ENCODE peak calls at places on chromosomes 16 and 17, in eight cellular contexts. B is left lung, D is ascending aorta, I is cardiac muscle cell, R is fibroblast of lung, P is IMR-90, S is tibial artery, V is prostate gland. H is an unnamed sample. For H3K4me1, the result is how much of the 10 kb centered on the place peaks cover.

GRCh38 chr16:77191259-77191969 is 424 bp downstream of the MON1B start:
- DNase-seq in V (no peak), I (peak), P (no peak), B (peak), R (no peak), D (no peak), S (no peak), H (no peak)

GRCh38 chr17:59004338-59005111 is 102.2 kb downstream of the TRIM37 start:
- DNase-seq in D (peak), V (peak), R (peak), S (peak), I (peak), P (peak), B (peak), H (peak)

GRCh38 chr17:53193044-53193443 is 629.7 kb upstream of the KIF2B start:
- DNase-seq in S (no peak), D (no peak), P (no peak), R (no peak), V (no peak), I (no peak), B (no peak), H (no peak)

GRCh38 chr16:2149630-2150417 is 1.4 kb downstream of the RAB26 start:
- DNase-seq in B (no peak), R (peak), D (no peak), V (no peak), I (no peak), P (no peak), S (no peak), H (no peak)

GRCh38 chr16:4182581-4183257 is 59.2 kb downstream of the SRL start:
- DNase-seq in R (no peak), B (no peak), D (no peak), P (no peak), I (no peak), V (no peak), S (no peak), H (no peak)

GRCh38 chr16:30511509-30511908 is 14.9 kb downstream of the ZNF768 start:
- DNase-seq in B (no peak), D (no peak), V (no peak), I (no peak), P (no peak), S (no peak), R (no peak), H (no peak)

GRCh38 chr17:59804910-59805381 is 87.8 kb downstream of the TUBD1 start:
- DNase-seq in D (no peak), V (no peak), R (peak), S (no peak), I (peak), B (no peak), P (no peak), H (no peak)

GRCh38 chr17:36705651-36706436 is 104.5 kb downstream of the MRM1 start:
- DNase-seq in I (peak), R (peak), V (no peak), P (peak), D (no peak), B (no peak), S (no peak), H (peak)

GRCh38 chr16:77434022-77434364 is 841 bp downstream of the ADAMTS18 start:
- DNase-seq in B (no peak), R (no peak), P (no peak), D (no peak), S (no peak), V (no peak), I (no peak), H (no peak)

DNA sequence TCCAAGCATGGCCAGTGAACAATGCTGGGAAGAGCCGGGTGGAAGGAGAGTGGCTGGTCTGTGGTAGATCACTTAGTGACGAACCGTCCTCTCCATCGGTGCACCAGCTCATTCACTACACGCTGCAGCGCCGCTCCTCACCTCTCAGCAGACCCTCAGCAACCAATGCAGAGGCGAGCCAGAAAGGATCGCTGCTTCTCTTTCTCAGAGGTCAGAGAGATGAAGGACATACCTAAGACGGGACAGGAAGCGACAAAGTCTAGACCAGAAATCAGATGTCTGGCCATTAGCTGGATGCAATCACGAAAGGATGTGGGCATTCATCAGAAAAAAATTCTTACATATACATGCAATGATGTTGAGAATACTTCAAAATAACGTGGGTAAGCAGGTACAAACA is 26.9 kb downstream of the NSMCE1 start:
- DNase-seq in R (peak), B (no peak), D (peak), I (no peak), V (no peak), P (peak), S (no peak), H (no peak)
- H3K4me1 ChIP-seq in R (half or more), B (half or more), D (under half), I (under half), V (under half), P (under half), S (half or more), H (under half)

DNA sequence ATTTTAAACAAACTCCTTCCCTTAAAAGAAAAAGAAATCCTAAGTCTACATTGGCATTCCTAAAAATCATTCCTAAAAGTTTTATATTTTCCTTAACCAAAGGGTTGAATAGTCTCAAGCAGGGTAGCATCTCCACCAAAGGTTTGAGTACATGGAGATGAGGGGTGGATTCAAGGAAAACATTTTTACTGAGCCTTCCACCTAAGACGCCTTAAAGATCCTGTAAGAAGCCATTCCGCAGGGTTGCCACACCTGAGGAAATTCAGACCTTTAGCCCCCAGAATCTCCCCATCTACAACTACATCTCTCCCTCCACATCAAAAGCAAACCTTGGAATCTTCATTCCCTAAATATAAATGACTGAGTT is 7.7 kb upstream of the AKTIP start:
- DNase-seq in B (no peak), D (no peak), R (no peak), S (no peak), I (no peak), V (no peak), P (no peak), H (no peak)
- TF ChIP-seq CTCF in B (peak), D (no peak), R (no peak), S (no peak), I (no peak), V (no peak), P (no peak), H (peak)

GRCh38 chr17:57624390-57624789 is 120.7 kb downstream of the CCDC182 start:
- DNase-seq in V (no peak), S (no peak), D (no peak), R (no peak), B (no peak), I (no peak), P (no peak), H (no peak)
- H3K27ac ChIP-seq in V (no peak), S (no peak), D (no peak), R (no peak), B (peak), I (no peak), P (no peak), H (no peak)

GRCh38 chr17:173064-173911 is 8.2 kb downstream of the DOC2B start:
- DNase-seq in R (no peak), I (no peak), B (no peak), D (no peak), S (no peak), V (no peak), P (no peak), H (no peak)
- H3K4me1 ChIP-seq in R (under half), I (under half), B (under half), D (under half), S (under half), V (under half), P (under half), H (under half)

GRCh38 chr16:75322706-75323105 is 71.3 kb upstream of the BCAR1 start:
- DNase-seq in R (peak), B (no peak), S (no peak), D (no peak), I (peak), P (peak), V (no peak), H (no peak)

GRCh38 chr16:75318737-75319136 is 67.3 kb upstream of the BCAR1 start:
- DNase-seq in S (no peak), D (no peak), P (no peak), R (no peak), I (no peak), V (no peak), B (no peak), H (no peak)

GRCh38 chr16:75319513-75320401 is 68.3 kb upstream of the BCAR1 start:
- DNase-seq in D (no peak), B (no peak), S (no peak), V (no peak), P (peak), R (peak), I (peak), H (no peak)

GRCh38 chr16:75323198-75323597 is 71.8 kb upstream of the BCAR1 start:
- DNase-seq in V (no peak), R (no peak), P (no peak), D (no peak), B (no peak), I (no peak), S (no peak), H (no peak)

GRCh38 chr16:75320435-75320834 is 69.0 kb upstream of the BCAR1 start:
- DNase-seq in P (no peak), R (no peak), S (no peak), I (no peak), B (no peak), V (no peak), D (no peak), H (no peak)
- TF ChIP-seq CTCF in P (no peak), R (no peak), S (no peak), I (no peak), B (no peak), V (no peak), D (no peak), H (no peak)

GRCh38 chr17:57899822-57900221 is 50.0 kb upstream of the MRPS23 start:
- DNase-seq in P (no peak), S (peak), R (no peak), V (peak), I (no peak), D (no peak), B (peak), H (no peak)

GRCh38 chr17:57902117-57902799 is 52.4 kb upstream of the MRPS23 start:
- DNase-seq in P (no peak), S (no peak), R (peak), V (no peak), I (no peak), D (no peak), B (no peak), H (no peak)

GRCh38 chr17:57902800-57903759 is 52.1 kb downstream of the CUEDC1 start:
- DNase-seq in P (peak), D (peak), V (peak), S (peak), R (peak), I (peak), B (peak), H (no peak)

GRCh38 chr17:57899391-57899790 is 49.5 kb upstream of the MRPS23 start:
- DNase-seq in I (no peak), S (no peak), V (no peak), P (no peak), R (no peak), D (no peak), B (no peak), H (no peak)

GRCh38 chr17:57900991-57901743 is 51.3 kb upstream of the MRPS23 start:
- DNase-seq in B (no peak), S (no peak), R (no peak), P (no peak), I (no peak), V (peak), D (no peak), H (no peak)
- H3K27ac ChIP-seq in B (peak), S (peak), R (no peak), P (no peak), I (no peak), V (peak), D (peak), H (peak)

GRCh38 chr16:70697601-70698170 is 11.8 kb upstream of the MTSS2 start:
- DNase-seq in V (no peak), P (no peak), D (no peak), B (no peak), R (peak), I (no peak), S (no peak), H (no peak)
- H3K4me1 ChIP-seq in V (under half), P (under half), D (under half), B (half or more), R (under half), I (half or more), S (half or more), H (under half)

GRCh38 chr17:34081269-34081668 is 173.8 kb upstream of the CCL2 start:
- DNase-seq in P (peak), R (no peak), D (no peak), V (no peak), I (peak), B (no peak), S (no peak), H (no peak)
- TF ChIP-seq CTCF in P (peak), R (peak), D (no peak), V (no peak), I (peak), B (peak), S (no peak), H (peak)

DNA sequence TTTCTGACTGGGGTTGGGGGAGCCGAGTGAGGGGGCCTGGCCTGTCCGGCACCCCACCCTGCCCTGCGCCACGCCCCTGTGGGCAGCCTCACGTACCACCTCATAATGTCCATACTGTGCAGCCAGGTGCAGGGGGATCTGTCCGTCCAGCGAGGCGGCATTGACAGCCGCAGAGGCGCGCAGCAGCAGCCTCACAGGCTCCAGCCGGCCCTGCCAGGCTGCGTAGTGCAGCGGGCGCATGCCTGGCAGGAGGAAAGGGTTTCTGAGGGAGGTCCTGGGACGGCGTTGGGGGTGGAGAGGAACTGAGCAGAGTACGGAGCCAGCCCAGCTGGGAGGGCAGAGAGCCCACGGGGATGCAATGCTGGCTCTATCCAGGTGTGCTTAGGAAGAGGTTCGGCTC is 8.4 kb downstream of the CASKIN2 start:
- DNase-seq in D (no peak), V (no peak), B (no peak), P (no peak), I (no peak), R (no peak), S (no peak), H (no peak)
- H3K27ac ChIP-seq in D (no peak), V (no peak), B (peak), P (no peak), I (no peak), R (no peak), S (no peak), H (no peak)

GRCh38 chr17:68318103-68318991 is 27.1 kb downstream of the ARSG start:
- DNase-seq in D (no peak), B (no peak), I (peak), V (no peak), P (peak), S (no peak), R (peak), H (peak)

GRCh38 chr17:68319420-68320162 is 28.3 kb downstream of the ARSG start:
- DNase-seq in S (no peak), D (no peak), B (no peak), V (no peak), I (no peak), P (no peak), R (no peak), H (no peak)

GRCh38 chr17:68317458-68317857 is 26.2 kb downstream of the ARSG start:
- DNase-seq in I (no peak), V (no peak), D (no peak), P (no peak), B (no peak), S (no peak), R (no peak), H (no peak)

GRCh38 chr17:68314916-68315535 is 23.7 kb downstream of the ARSG start:
- DNase-seq in V (no peak), D (no peak), P (no peak), R (no peak), B (peak), S (peak), I (peak), H (no peak)

DNA sequence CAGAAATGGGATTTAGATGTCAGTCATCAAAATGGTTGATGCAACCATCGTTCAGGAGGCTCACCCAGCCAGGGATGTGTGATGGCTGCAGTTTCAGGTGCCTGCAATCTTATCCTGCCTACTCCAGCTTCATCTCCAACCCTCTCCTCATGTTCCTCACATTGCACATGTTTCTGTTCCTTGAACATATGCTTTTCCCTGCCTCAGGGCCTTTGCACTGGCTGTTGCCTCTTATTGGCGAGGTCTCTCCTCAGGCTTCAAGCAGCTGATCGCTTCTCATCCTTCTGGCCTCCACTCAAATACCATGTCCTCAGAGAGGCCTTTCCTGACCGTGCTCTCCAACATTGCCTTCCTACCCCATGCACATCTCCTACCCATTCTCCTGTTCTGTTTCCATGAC is 24.6 kb downstream of the ARSG start:
- DNase-seq in D (no peak), B (no peak), S (no peak), I (no peak), P (no peak), R (no peak), V (no peak), H (no peak)
- H3K4me1 ChIP-seq in D (under half), B (half or more), S (under half), I (under half), P (under half), R (under half), V (under half), H (under half)